ENCODE peak calls at places on chromosomes 5 and 9, in four cellular contexts. B, F, S and E are unnamed samples.

GRCh38 chr9:79798450-79798849 is 226.7 kb downstream of the TLE4 start:
- DNase-seq in B (no peak), F (no peak), S (no peak), E (no peak)

GRCh38 chr5:167167191-167167590 is 1124.3 kb upstream of the WWC1 start:
- DNase-seq in B (no peak), F (no peak), S (no peak), E (no peak)

GRCh38 chr9:138060365-138060764 is 182.8 kb downstream of the CACNA1B start:
- DNase-seq in B (no peak), F (no peak), S (no peak), E (no peak)

GRCh38 chr9:20353931-20354652 is 268.2 kb downstream of the MLLT3 start:
- DNase-seq in B (no peak), F (no peak), S (no peak), E (no peak)

GRCh38 chr9:98795970-98796363 is 388 bp downstream of the ANKS6 start:
- DNase-seq in B (no peak), F (peak), S (no peak), E (peak)

GRCh38 chr5:98770158-98770910 is 3.1 kb upstream of the RGMB start:
- DNase-seq in B (peak), F (no peak), S (no peak), E (no peak)

GRCh38 chr9:69115621-69116020 is 58.5 kb upstream of the TJP2 start:
- DNase-seq in B (no peak), F (no peak), S (no peak), E (no peak)

GRCh38 chr9:125484632-125485282 is 222.3 kb downstream of the MAPKAP1 start:
- DNase-seq in B (no peak), F (no peak), S (no peak), E (no peak)

GRCh38 chr5:177304392-177305119 is 957 bp downstream of the PRELID1 start:
- DNase-seq in B (peak), F (peak), S (no peak), E (no peak)

GRCh38 chr5:74990194-74990593 is 62.2 kb downstream of the GCNT4 start:
- DNase-seq in B (peak), F (no peak), S (no peak), E (no peak)

GRCh38 chr5:115557667-115558387 is 13.3 kb upstream of the FEM1C start:
- DNase-seq in B (peak), F (no peak), S (no peak), E (no peak)

GRCh38 chr9:109908459-109909390 is 128.7 kb downstream of the PALM2AKAP2 start:
- DNase-seq in B (no peak), F (no peak), S (no peak), E (no peak)

GRCh38 chr5:926416-927171 is 33.9 kb downstream of the TRIP13 start:
- DNase-seq in B (no peak), F (no peak), S (no peak), E (peak)

GRCh38 chr5:95901676-95902646 is 59.7 kb downstream of the ELL2 start:
- DNase-seq in B (no peak), F (peak), S (no peak), E (no peak)

GRCh38 chr9:126702501-126703329 is 89.0 kb downstream of the LMX1B start:
- DNase-seq in B (no peak), F (peak), S (no peak), E (peak)

GRCh38 chr9:124357591-124358361 is 57.5 kb downstream of the PSMB7 start:
- DNase-seq in B (no peak), F (peak), S (no peak), E (no peak)

GRCh38 chr9:2199999-2200796 is 185.1 kb downstream of the SMARCA2 start:
- DNase-seq in B (no peak), F (no peak), S (no peak), E (no peak)

DNA sequence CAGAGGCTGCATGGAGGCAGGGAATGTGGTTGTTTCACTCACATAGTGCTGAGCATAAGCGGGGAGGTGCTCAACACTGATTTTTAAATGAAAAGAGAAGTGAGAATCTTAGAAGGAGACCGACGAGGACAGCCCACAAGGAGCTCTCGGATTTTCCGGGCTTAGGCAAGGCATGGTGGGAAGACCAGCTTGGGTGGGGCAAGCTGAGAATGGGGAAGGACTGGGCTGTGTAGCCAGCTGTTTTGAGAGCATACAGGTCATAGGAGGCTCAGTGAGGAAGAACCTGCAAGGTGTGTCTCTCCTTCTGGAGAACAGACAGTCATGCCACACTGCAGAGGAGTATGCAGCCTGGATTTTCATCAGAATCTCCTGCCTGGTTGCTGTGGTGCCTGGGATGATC is 86.0 kb upstream of the TNFSF8 start:
- DNase-seq in B (no peak), F (no peak), S (no peak), E (no peak)
- TF ChIP-seq ATF3 in B (no peak), F (no peak), S (no peak), E (no peak)

GRCh38 chr9:15149450-15149849 is 157.6 kb downstream of the TTC39B start:
- DNase-seq in B (no peak), F (no peak), S (no peak), E (no peak)

GRCh38 chr9:15142903-15143534 is 164.0 kb downstream of the TTC39B start:
- DNase-seq in B (peak), F (peak), S (no peak), E (no peak)

GRCh38 chr9:15144567-15145174 is 162.3 kb downstream of the TTC39B start:
- DNase-seq in B (no peak), F (no peak), S (no peak), E (no peak)

GRCh38 chr9:15147471-15147870 is 159.5 kb downstream of the TTC39B start:
- DNase-seq in B (no peak), F (no peak), S (no peak), E (no peak)

DNA sequence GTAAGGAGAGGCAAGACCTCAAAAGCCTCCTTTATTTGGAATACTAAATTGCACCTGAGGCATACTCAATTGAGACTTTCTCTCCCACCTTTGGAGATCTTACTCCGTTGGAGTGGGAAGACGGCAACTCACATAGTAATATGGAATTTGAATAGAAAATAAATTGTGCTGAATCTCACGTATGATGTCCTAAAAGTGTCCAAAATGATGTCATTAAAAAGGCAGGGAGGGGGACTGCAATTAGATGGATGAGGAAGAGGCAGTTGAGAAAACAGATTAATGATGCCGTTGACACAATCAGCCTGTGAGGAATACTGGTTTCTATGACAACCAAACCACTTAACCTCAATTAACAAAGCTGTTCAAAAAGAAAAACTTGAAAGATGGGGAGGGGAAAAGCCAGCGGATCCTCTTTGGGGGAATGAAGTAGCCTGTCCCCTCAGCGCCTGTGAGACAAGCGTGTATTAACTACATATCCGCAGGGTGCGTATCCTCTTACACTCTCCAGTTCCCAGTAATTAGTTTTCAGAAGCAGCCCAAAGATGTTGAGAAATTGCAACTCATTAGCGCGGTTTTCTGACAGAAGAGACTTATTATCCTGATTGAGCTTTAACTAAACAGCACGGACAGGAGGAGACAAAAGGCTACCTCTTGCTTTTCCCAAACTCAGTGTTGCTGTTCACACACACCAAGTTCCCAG is 160.7 kb downstream of the TTC39B start:
- DNase-seq in B (no peak), F (no peak), S (no peak), E (no peak)
- TF ChIP-seq CREM in B (no peak), F (no peak), S (no peak), E (no peak)

DNA sequence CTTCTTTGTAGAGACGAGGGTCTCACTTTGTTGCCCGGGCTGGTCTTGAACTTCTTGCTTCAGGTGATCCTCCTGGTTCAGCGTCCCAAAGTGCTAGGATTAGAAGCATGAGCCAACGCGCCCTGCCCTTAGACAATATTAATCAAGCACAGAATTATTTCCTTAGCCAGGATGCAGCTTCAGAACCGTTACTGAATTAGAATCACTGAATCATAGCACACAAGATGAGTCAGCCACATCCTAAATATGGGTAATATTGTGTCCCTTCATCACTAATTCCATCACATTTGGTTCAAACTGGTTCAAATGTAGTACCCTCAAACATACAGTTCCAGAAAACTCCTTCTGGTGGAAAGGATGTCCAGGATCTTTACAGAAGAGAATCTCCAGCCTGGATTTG is 82.7 kb downstream of the BNC2 start:
- DNase-seq in B (no peak), F (no peak), S (no peak), E (no peak)
- TF ChIP-seq MAX in B (no peak), F (no peak), S (no peak), E (no peak)

DNA sequence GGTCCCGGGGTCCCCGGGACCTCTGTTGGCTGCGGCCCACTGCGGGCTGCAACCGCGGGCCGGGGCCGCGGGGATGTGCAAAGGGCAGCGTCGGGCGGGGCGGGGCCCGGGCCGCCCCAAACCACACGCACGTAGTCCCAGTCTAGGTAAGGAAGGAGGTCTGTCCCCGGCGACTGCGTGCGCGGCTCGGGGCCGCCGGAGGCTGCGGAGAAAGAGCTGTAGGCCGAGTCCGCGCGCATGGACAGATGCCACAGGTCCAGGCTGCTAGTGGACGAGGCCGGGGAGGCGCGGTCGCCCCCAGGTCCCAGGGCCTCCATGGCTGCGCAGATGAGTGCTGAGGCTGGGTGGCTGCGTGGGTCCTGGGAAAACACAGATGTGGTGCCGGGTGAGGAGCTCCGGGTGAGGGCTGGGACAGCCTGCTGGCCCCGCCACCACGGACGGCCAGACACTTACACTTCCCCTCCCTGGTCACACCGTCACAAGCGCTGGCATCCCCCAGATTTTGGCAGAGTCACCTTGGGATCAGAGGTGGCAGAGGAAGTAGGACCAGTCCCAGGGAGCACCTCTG is 4.5 kb downstream of the SHROOM1 start:
- DNase-seq in B (no peak), F (no peak), S (no peak), E (peak)
- TF ChIP-seq ATF3 in B (no peak), F (no peak), S (no peak), E (no peak)

GRCh38 chr9:75235632-75236031 is 147.3 kb downstream of the OSTF1 start:
- DNase-seq in B (peak), F (peak), S (no peak), E (no peak)
- TF ChIP-seq CREM in B (no peak), F (no peak), S (no peak), E (no peak)

DNA sequence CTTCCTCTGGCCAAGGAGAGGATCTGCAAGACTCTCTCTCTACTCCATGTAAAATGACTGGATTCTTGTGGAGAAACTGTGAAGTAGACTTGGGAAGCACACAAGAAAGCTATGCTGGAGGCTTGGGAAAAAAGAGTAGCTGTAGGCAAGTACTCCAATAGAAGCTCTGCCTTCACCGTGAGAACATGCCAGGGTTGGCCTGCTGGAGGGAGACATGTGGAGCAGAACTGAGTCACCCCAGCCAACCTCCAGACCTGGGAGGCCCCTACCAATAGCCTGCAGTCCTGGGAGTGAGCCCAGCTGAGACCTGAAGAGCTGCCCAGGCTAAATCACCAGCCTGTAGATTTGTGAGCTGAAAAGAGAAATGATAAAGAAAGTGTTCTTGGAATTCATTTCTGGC is 66.6 kb downstream of the DEPDC1B start:
- DNase-seq in B (no peak), F (no peak), S (no peak), E (no peak)
- TF ChIP-seq MAX in B (no peak), F (no peak), S (no peak), E (no peak)

DNA sequence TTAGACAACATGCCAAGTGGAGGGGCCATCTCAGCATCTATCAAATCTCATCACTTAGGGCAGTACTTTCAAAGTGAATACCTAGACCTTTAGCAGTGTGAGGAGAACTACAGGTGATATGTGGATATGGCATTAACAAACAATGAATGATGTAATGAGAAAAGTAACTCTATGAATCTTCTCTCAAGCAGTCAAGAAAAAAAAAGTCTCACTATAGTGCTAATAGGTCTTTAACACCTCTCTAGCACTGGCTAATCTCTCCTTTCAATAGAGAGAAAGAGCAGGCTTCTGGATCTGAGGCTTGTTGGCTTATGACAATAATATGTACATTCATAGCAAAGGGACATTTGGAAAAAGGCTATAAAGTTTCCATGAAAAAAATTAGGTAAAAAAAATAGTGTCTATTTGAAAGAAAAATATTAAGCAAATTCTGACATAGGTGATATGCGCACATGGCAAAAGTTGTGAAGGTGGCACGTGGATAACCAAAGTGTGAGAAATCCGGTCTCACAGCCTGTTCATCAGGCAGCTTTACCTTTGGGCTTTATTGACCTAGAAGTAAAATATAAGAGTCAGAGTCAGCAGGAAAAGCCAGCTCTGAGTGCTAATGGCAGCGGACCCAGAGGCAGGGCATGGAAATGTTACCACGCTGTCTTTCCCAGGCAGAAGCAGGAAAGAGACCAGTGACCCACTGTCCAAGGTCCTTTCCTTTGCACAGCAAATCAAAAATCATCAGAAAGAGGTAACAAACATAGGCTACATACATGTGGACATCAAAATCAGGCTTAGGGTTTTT is 203.4 kb downstream of the EFNA5 start:
- DNase-seq in B (no peak), F (no peak), S (no peak), E (no peak)
- TF ChIP-seq ATF3 in B (no peak), F (no peak), S (no peak), E (no peak)

GRCh38 chr5:34715711-34716110 is 59.6 kb downstream of the RAI14 start:
- DNase-seq in B (no peak), F (no peak), S (no peak), E (no peak)
- TF ChIP-seq CREM in B (no peak), F (no peak), S (no peak), E (no peak)

GRCh38 chr5:179558912-179559279 is 8.5 kb downstream of the RUFY1 start:
- DNase-seq in B (peak), F (no peak), S (no peak), E (peak)
- TF ChIP-seq MAX in B (no peak), F (no peak), S (no peak), E (no peak)

GRCh38 chr5:90136952-90137528 is 272.5 kb downstream of the CETN3 start:
- DNase-seq in B (no peak), F (no peak), S (no peak), E (no peak)

GRCh38 chr5:90134892-90135291 is 274.7 kb downstream of the CETN3 start:
- DNase-seq in B (no peak), F (peak), S (no peak), E (no peak)

GRCh38 chr5:90133941-90134340 is 275.6 kb downstream of the CETN3 start:
- DNase-seq in B (no peak), F (no peak), S (no peak), E (no peak)

GRCh38 chr5:90134381-90134780 is 275.2 kb downstream of the CETN3 start:
- DNase-seq in B (no peak), F (no peak), S (no peak), E (no peak)

DNA sequence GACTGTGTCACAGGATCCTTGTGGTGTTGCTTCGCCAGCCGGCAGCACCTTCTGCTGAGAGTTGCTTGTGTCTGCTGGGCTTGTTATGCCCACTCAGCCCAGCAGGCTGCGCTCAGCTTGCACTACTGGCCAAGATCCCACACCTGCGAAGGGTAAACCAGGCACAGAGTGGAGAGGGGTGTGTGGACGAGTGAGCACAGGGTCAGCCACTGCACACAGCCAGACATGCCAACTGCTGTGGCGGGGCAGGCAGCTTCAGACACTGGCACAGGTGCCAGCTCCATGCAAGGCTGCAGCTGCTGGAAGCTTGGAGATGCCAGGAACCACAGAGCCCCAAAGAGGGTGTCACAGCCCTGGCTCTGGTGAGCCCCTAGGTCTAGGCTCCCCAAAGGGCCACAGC is 273.6 kb downstream of the CETN3 start:
- DNase-seq in B (peak), F (peak), S (no peak), E (peak)
- TF ChIP-seq ATF3 in B (no peak), F (no peak), S (no peak), E (no peak)